ENCODE peak calls at places on chromosome 22, in ten cellular contexts. C is astrocyte of the spinal cord, J is adrenal gland, W is choroid plexus epithelial cell, U is tibial artery, H is BJ, M is body of pancreas, E is ovary, X is transverse colon, P is left ventricle myocardium inferior. R is an unnamed sample.

GRCh38 chr22:37428649-37429586 is 1.6 kb upstream of the ELFN2 start:
- DNase-seq in C (peak; percentile 47), J (peak; percentile 43), W (peak; percentile 59), U (no peak), H (no peak), M (peak; percentile 51), E (peak; percentile 48), X (peak; percentile 45), P (peak; percentile 49), R (peak; percentile 58)

GRCh38 chr22:48235744-48236143 is 1473.3 kb downstream of the TBC1D22A start:
- DNase-seq in C (no peak), J (no peak), W (no peak), U (no peak), H (no peak), M (no peak), E (no peak), X (no peak), P (no peak), R (no peak)

GRCh38 chr22:17570851-17571631 is 7.7 kb downstream of the SLC25A18 start:
- DNase-seq in C (peak; percentile 83), J (peak; percentile 65), W (peak; percentile 98), U (peak; percentile 90), H (peak; percentile 49), M (peak; percentile 54), E (peak; percentile 85), X (peak; percentile 76), P (peak; percentile 92), R (peak; percentile 97)

GRCh38 chr22:49112661-49113626 is 714.7 kb downstream of the BRD1 start:
- DNase-seq in C (no peak), J (no peak), W (no peak), U (peak; percentile 52), H (no peak), M (no peak), E (no peak), X (no peak), P (no peak), R (no peak)

GRCh38 chr22:49305966-49306631 is 521.6 kb downstream of the BRD1 start:
- DNase-seq in C (no peak), J (no peak), W (no peak), U (peak; percentile 43), H (no peak), M (no peak), E (peak; percentile 5), X (peak; percentile 3), P (no peak), R (no peak)

GRCh38 chr22:26762503-26763170 is 105.2 kb downstream of the MIAT start:
- DNase-seq in C (no peak), J (no peak), W (no peak), U (no peak), H (no peak), M (no peak), E (no peak), X (no peak), P (no peak), R (no peak)

GRCh38 chr22:50729391-50730012 is 8.5 kb upstream of the ACR start:
- DNase-seq in C (no peak), J (peak; percentile 4), W (no peak), U (peak; percentile 47), H (no peak), M (no peak), E (peak; percentile 26), X (peak; percentile 30), P (peak; percentile 9), R (no peak)

GRCh38 chr22:33099593-33099992 is 41.4 kb upstream of the SYN3 start:
- DNase-seq in C (no peak), J (no peak), W (no peak), U (no peak), H (no peak), M (no peak), E (no peak), X (no peak), P (no peak), R (no peak)

GRCh38 chr22:36946436-36947158 is 33.2 kb downstream of the CSF2RB start:
- DNase-seq in C (no peak), J (no peak), W (peak; percentile 28), U (no peak), H (no peak), M (no peak), E (no peak), X (no peak), P (no peak), R (peak; percentile 23)

GRCh38 chr22:20430101-20430640 is 7.5 kb downstream of the SCARF2 start:
- DNase-seq in C (no peak), J (no peak), W (no peak), U (peak; percentile 63), H (no peak), M (no peak), E (no peak), X (no peak), P (no peak), R (no peak)

GRCh38 chr22:31945971-31946680 is 1.8 kb downstream of the YWHAH start:
- DNase-seq in C (peak; percentile 39), J (no peak), W (peak; percentile 42), U (no peak), H (no peak), M (peak; percentile 29), E (no peak), X (no peak), P (no peak), R (no peak)

GRCh38 chr22:47048123-47049077 is 285.9 kb downstream of the TBC1D22A start:
- DNase-seq in C (no peak), J (no peak), W (no peak), U (no peak), H (no peak), M (no peak), E (no peak), X (no peak), P (no peak), R (no peak)

GRCh38 chr22:37309221-37310074 is 27.1 kb downstream of the CYTH4 start:
- DNase-seq in C (no peak), J (no peak), W (peak; percentile 29), U (no peak), H (no peak), M (no peak), E (no peak), X (peak; percentile 45), P (no peak), R (no peak)

GRCh38 chr22:26367402-26368245 is 61.4 kb upstream of the ASPHD2 start:
- DNase-seq in C (peak; percentile 38), J (peak; percentile 31), W (peak; percentile 66), U (no peak), H (no peak), M (peak; percentile 57), E (no peak), X (peak; percentile 28), P (no peak), R (peak; percentile 50)

GRCh38 chr22:35115515-35115914 is 49.6 kb downstream of the ISX start:
- DNase-seq in C (no peak), J (no peak), W (no peak), U (no peak), H (no peak), M (no peak), E (no peak), X (no peak), P (no peak), R (no peak)
- TF ChIP-seq CTCF in C (no peak), J (no peak), W (no peak), U (no peak), H (no peak), M (no peak), E (no peak), X (no peak), P (no peak), R (no peak)

DNA sequence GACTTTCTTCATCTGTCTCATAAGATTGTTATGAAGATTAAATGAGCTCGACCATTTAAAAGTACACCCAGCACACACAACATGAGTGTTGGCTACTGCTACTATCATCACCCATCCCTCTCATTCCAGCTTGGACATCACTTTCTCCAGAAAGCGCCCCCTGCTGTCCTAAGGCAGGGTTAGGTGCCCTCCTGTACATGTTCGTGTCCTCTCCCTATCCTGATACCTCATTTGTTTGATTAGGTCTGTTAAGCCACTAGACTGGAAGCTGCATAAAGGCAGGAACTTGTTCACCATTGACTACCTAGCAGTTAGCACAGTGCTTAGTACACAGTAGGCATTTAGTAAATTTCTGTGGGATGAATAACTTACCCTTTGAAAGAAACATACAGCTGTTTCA is 85.5 kb downstream of the ENTHD1 start:
- DNase-seq in C (no peak), J (peak; percentile 39), W (peak; percentile 14), U (no peak), H (no peak), M (peak; percentile 26), E (no peak), X (peak; percentile 53), P (no peak), R (peak; percentile 48)
- H3K4me3 ChIP-seq in C (no peak overlapping the region), J (no peak overlapping the region), W (no peak overlapping the region), U (no peak overlapping the region), H (no peak overlapping the region), M (no peak overlapping the region), E (no peak overlapping the region), X (no peak overlapping the region), P (no peak overlapping the region), R (no peak overlapping the region)

DNA sequence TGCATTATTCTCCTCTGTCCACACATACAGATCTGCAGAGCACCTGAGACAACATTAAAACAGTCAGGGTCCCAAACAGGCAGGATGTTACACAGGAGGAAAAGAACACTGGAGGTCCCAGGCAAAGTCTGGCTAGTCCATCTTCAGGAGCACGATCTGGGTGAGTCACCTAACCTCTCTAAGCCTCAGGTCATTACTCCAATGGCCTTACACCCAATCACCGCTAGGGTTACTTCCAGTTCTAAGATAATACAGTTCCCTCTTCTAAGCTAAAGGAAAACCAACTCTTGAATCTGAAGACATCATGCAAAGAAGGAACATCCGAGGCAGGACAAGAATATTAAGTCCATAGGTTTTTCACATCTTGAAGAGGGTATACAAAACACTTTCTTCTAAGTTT is 24.5 kb downstream of the ASCC2 start:
- DNase-seq in C (no peak), J (no peak), W (peak; percentile 52), U (no peak), H (no peak), M (no peak), E (no peak), X (no peak), P (no peak), R (peak; percentile 22)
- TF ChIP-seq CTCF in C (no peak), J (peak; percentile 42), W (peak; percentile 49), U (no peak), H (no peak), M (no peak), E (no peak), X (no peak), P (no peak), R (peak; percentile 35)

GRCh38 chr22:45072322-45072903 is 62.6 kb upstream of the PHF21B start:
- DNase-seq in C (peak; percentile 71), J (peak; percentile 52), W (peak; percentile 31), U (no peak), H (peak; percentile 20), M (no peak), E (peak; percentile 40), X (no peak), P (no peak), R (peak; percentile 27)

GRCh38 chr22:45077286-45077685 is 67.5 kb upstream of the PHF21B start:
- DNase-seq in C (no peak), J (no peak), W (no peak), U (no peak), H (no peak), M (no peak), E (no peak), X (no peak), P (no peak), R (no peak)

GRCh38 chr22:45069925-45070324 is 60.1 kb upstream of the PHF21B start:
- DNase-seq in C (no peak), J (no peak), W (no peak), U (no peak), H (no peak), M (no peak), E (no peak), X (no peak), P (no peak), R (no peak)

GRCh38 chr22:45071618-45072017 is 61.8 kb upstream of the PHF21B start:
- DNase-seq in C (no peak), J (no peak), W (no peak), U (no peak), H (no peak), M (no peak), E (no peak), X (no peak), P (no peak), R (no peak)

GRCh38 chr22:45073064-45073463 is 63.3 kb upstream of the PHF21B start:
- DNase-seq in C (no peak), J (no peak), W (no peak), U (no peak), H (no peak), M (no peak), E (no peak), X (no peak), P (no peak), R (no peak)
- H3K4me3 ChIP-seq in C (no peak overlapping the region), J (no peak overlapping the region), W (no peak overlapping the region), U (no peak overlapping the region), H (no peak overlapping the region), M (no peak overlapping the region), E (no peak overlapping the region), X (no peak overlapping the region), P (no peak overlapping the region), R (no peak overlapping the region)

R was measured in cardiac fibroblast.